ENCODE peak calls at places on chromosomes 7 and 10, in five cellular contexts. Q, P, Y, U and O are unnamed samples.
A peak's percentile ranks its signal among the peaks of the same experiment; 100 is the strongest.

GRCh38 chr10:125710267-125710563 is 9.3 kb upstream of the EDRF1 start:
- DNase-seq in P (no peak), Q (no peak), Y (no peak), U (no peak), O (no peak)

GRCh38 chr10:73950569-73950968 is 39.6 kb downstream of the PLAU start:
- DNase-seq in U (no peak), Y (peak; percentile 71), Q (no peak), P (no peak), O (no peak)

GRCh38 chr10:86041116-86041515 is 325.5 kb downstream of the GRID1 start:
- DNase-seq in Q (no peak), Y (no peak), P (no peak), U (no peak), O (no peak)

GRCh38 chr10:101041252-101041761 is 10.3 kb downstream of the SFXN3 start:
- DNase-seq in Q (peak; percentile 80), U (peak; percentile 77), P (peak; percentile 86), Y (peak; percentile 89), O (peak; percentile 79)

GRCh38 chr10:36736311-36736710 is 389.1 kb upstream of the ANKRD30A start:
- DNase-seq in U (no peak), Q (no peak), P (no peak), Y (no peak), O (no peak)

GRCh38 chr7:156176039-156176438 is 363.8 kb upstream of the SHH start:
- DNase-seq in P (no peak), U (no peak), Y (no peak), Q (no peak), O (no peak)

GRCh38 chr10:112793197-112793921 is 156.7 kb upstream of the TCF7L2 start:
- DNase-seq in Q (no peak), Y (no peak), P (no peak), U (no peak), O (no peak)

GRCh38 chr10:110163192-110163773 is 44.1 kb upstream of the MXI1 start:
- DNase-seq in P (no peak), Q (no peak), Y (peak; percentile 48), U (no peak), O (no peak)

GRCh38 chr7:124688991-124689390 is 76.6 kb downstream of the GPR37 start:
- DNase-seq in Y (no peak), Q (no peak), U (no peak), P (no peak), O (no peak)

GRCh38 chr10:132708441-132708840 is 77.5 kb downstream of the NKX6-2 start:
- DNase-seq in Y (no peak), Q (peak; percentile 8), U (peak; percentile 36), P (no peak), O (peak; percentile 42)

GRCh38 chr10:102157224-102157623 is 5.0 kb downstream of the NOLC1 start:
- DNase-seq in Y (no peak), U (no peak), P (no peak), Q (no peak), O (no peak)

GRCh38 chr10:71713135-71714040 is 6.2 kb downstream of the C10orf105 start:
- DNase-seq in Y (no peak), Q (peak; percentile 91), U (no peak), P (peak; percentile 65), O (peak; percentile 88)

GRCh38 chr7:39589323-39590111 is 23.3 kb downstream of the YAE1 start:
- DNase-seq in Y (peak; percentile 44), U (no peak), Q (no peak), P (no peak), O (no peak)

GRCh38 chr7:117666019-117666418 is 186.2 kb downstream of the CFTR start:
- DNase-seq in Y (no peak), U (no peak), Q (no peak), P (no peak), O (no peak)

GRCh38 chr7:125645770-125646169 is 716.1 kb upstream of the POT1 start:
- DNase-seq in Q (no peak), U (no peak), P (no peak), Y (no peak), O (no peak)

GRCh38 chr7:131747625-131748024 is 191.2 kb upstream of the PODXL start:
- DNase-seq in Y (peak; percentile 25), U (no peak), P (no peak), Q (no peak), O (no peak)

GRCh38 chr10:62804384-62805138 is at the start of gene ADO:
- DNase-seq in Q (peak; percentile 93), Y (peak; percentile 96), U (peak; percentile 90), P (peak; percentile 85), O (peak; percentile 87)

GRCh38 chr10:42836771-42837468 is 54.3 kb downstream of the BMS1 start:
- DNase-seq in Q (no peak), U (no peak), Y (no peak), P (no peak), O (no peak)

GRCh38 chr7:16347461-16348192 is 73.7 kb downstream of the CRPPA start:
- DNase-seq in P (no peak), Q (no peak), U (no peak), Y (peak; percentile 49), O (no peak)

GRCh38 chr10:62083413-62083794 is 181.9 kb downstream of the ARID5B start:
- DNase-seq in Y (no peak), U (no peak), P (no peak), Q (no peak), O (no peak)

GRCh38 chr7:75861636-75862035 is 17.2 kb upstream of the RHBDD2 start:
- DNase-seq in U (no peak), P (no peak), Q (no peak), Y (no peak), O (no peak)

GRCh38 chr10:129901389-129902045 is 62.6 kb downstream of the EBF3 start:
- DNase-seq in U (no peak), Q (peak; percentile 4), P (no peak), Y (peak; percentile 56), O (no peak)

GRCh38 chr10:60430017-60430416 is 40.3 kb upstream of the ANK3 start:
- DNase-seq in U (no peak), P (no peak), Q (no peak), Y (no peak), O (no peak)

GRCh38 chr10:103793429-103793828 is 61.9 kb downstream of the SH3PXD2A start:
- DNase-seq in P (no peak), Y (no peak), Q (no peak), U (no peak), O (no peak)

GRCh38 chr7:109552017-109552416 is 982.3 kb downstream of the DNAJB9 start:
- DNase-seq in Y (no peak), U (no peak), P (no peak), Q (no peak), O (no peak)

GRCh38 chr10:37865957-37866671 is 8.7 kb upstream of the ZNF248 start:
- DNase-seq in Y (no peak), P (no peak), U (no peak), Q (no peak), O (no peak)

GRCh38 chr10:77111611-77112550 is 525.7 kb downstream of the KCNMA1 start:
- DNase-seq in P (no peak), Y (peak; percentile 63), Q (no peak), U (no peak), O (no peak)

GRCh38 chr7:82623812-82624211 is 180.2 kb upstream of the CACNA2D1 start:
- DNase-seq in Q (no peak), U (no peak), Y (no peak), P (no peak), O (no peak)

GRCh38 chr10:78301481-78301880 is 267.8 kb downstream of the RPS24 start:
- DNase-seq in Y (no peak), Q (no peak), U (no peak), P (no peak), O (no peak)

GRCh38 chr7:6658618-6659345 is 21.7 kb downstream of the ZNF316 start:
- DNase-seq in Y (peak; percentile 7), Q (peak; percentile 11), U (no peak), P (no peak), O (no peak)

GRCh38 chr10:120897343-120897742 is 46.2 kb downstream of the WDR11 start:
- DNase-seq in U (no peak), Y (no peak), P (no peak), Q (no peak), O (no peak)

GRCh38 chr7:30321089-30321991 is 36.9 kb downstream of the ZNRF2 start:
- DNase-seq in U (no peak), Y (peak; percentile 15), P (no peak), Q (no peak), O (no peak)

GRCh38 chr7:289756-290553 is at the start of gene FOXL3:
- DNase-seq in P (no peak), Q (no peak), U (peak; percentile 56), Y (no peak), O (no peak)

GRCh38 chr10:69803809-69804208 is 2.1 kb downstream of the COL13A1 start:
- DNase-seq in Q (no peak), U (no peak), P (no peak), Y (no peak), O (no peak)
- H3K27ac ChIP-seq in Q (no peak overlapping the region), U (no peak overlapping the region), P (peak overlapping the region; percentile 67), Y (no peak overlapping the region), O (peak overlapping the region; percentile 95)

DNA sequence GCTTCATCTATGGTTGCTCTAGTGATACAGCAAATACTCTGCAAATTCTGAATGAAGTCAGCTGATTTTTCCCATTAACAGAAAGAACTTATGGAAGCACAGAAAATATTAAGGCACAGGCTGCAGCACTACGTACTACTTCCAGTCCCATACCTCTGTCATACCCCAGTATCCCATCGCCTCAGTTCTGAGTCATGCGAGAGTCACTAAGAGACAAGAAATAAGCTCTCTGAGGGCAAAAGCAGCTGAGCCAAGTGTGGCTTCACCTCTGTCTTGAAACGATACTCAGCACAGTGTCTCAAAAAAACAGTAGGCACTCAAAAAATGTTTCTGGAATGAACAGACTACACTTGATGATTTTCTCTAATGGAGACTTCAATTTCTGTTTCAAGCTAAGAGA is 48.2 kb downstream of the EZH2 start:
- DNase-seq in P (no peak), U (no peak), Q (no peak), Y (no peak), O (no peak)
- H3K36me3 ChIP-seq in P (no peaks in the 10 kb centered on the region), U (no peaks in the 10 kb centered on the region), Q (no peaks in the 10 kb centered on the region), Y (peaks cover 15% of the 10 kb centered on the region), O (no peaks in the 10 kb centered on the region)

GRCh38 chr10:79399242-79399831 is 46.1 kb downstream of the ZCCHC24 start:
- DNase-seq in P (peak; percentile 81), Y (peak; percentile 63), Q (peak; percentile 93), U (no peak), O (peak; percentile 91)
- H3K27ac ChIP-seq in P (no peak overlapping the region), Y (no peak overlapping the region), Q (peak overlapping the region; percentile 85), U (peak overlapping the region; percentile 1), O (peak overlapping the region; percentile 86)

GRCh38 chr7:99042957-99043356 is 101.0 kb downstream of the SMURF1 start:
- DNase-seq in Y (no peak), U (no peak), P (no peak), Q (no peak), O (no peak)
- H3K36me3 ChIP-seq in Y (peaks cover 4% of the 10 kb centered on the region), U (peaks cover 16% of the 10 kb centered on the region), P (peaks cover 97% of the 10 kb centered on the region), Q (peaks cover 97% of the 10 kb centered on the region), O (peaks cover 8% of the 10 kb centered on the region)

GRCh38 chr10:31456463-31456862 is 137.4 kb downstream of the ZEB1 start:
- DNase-seq in P (no peak), Y (no peak), U (no peak), Q (no peak), O (no peak)

DNA sequence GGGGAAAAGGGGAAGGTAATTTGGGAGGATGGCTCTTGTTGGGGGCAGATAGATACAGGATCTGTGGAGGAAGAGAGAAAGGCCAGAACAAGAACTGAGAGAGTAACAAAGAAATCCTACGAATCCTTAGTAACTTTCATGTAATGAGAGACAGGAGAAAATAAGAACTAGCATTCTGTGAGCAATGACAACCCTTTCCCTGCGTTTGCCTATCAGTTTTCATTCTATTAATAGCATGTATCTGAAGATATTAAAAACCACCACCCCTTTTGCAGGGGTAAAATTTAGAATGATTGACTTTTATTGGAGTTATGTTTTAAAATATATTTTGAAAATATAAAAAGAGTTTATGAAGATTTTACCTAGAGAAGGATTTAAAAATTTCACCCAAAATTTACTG is 132.8 kb downstream of the ZEB1 start:
- DNase-seq in Q (no peak), Y (no peak), U (no peak), P (no peak), O (no peak)
- H3K27ac ChIP-seq in Q (no peak overlapping the region), Y (no peak overlapping the region), U (no peak overlapping the region), P (no peak overlapping the region), O (peak overlapping the region; percentile 2)